ENCODE peak calls at places on chromosome 20, in five cellular contexts. K is right lobe of liver, P is testis, U is uterus, C is adrenal gland. S is an unnamed sample.

GRCh38 chr20:10654630-10655029 is 19.2 kb downstream of the JAG1 start:
- DNase-seq in K (no peak), U (no peak), P (no peak), C (no peak), S (no peak)

GRCh38 chr20:63017076-63017825 is 10.5 kb upstream of the BHLHE23 start:
- DNase-seq in U (no peak), C (no peak), K (no peak), P (no peak), S (no peak)

GRCh38 chr20:25244976-25245375 is 2.9 kb upstream of the PYGB start:
- DNase-seq in C (no peak), K (no peak), P (no peak), U (no peak), S (no peak)

GRCh38 chr20:19449051-19449450 is 236.6 kb downstream of the SLC24A3 start:
- DNase-seq in P (peak; percentile 20), K (no peak), C (no peak), U (peak; percentile 75), S (peak; percentile 79)

GRCh38 chr20:63347081-63347741 is 13.9 kb downstream of the CHRNA4 start:
- DNase-seq in U (no peak), C (no peak), K (no peak), P (no peak), S (no peak)

GRCh38 chr20:17749628-17749978 is 49.8 kb downstream of the BANF2 start:
- DNase-seq in U (no peak), C (no peak), P (no peak), K (no peak), S (no peak)

GRCh38 chr20:26167499-26167898 is 470.8 kb upstream of the ZNF337 start:
- DNase-seq in U (no peak), K (no peak), P (no peak), C (no peak), S (no peak)

GRCh38 chr20:33910056-33910455 is 83.7 kb upstream of the RALY start:
- DNase-seq in C (no peak), K (no peak), P (no peak), U (no peak), S (no peak)

GRCh38 chr20:58691405-58691772 is 1.2 kb upstream of the NPEPL1 start:
- DNase-seq in U (no peak), P (no peak), K (no peak), C (peak; percentile 11), S (peak; percentile 56)

GRCh38 chr20:10551732-10552724 is 116.9 kb downstream of the SLX4IP start:
- DNase-seq in U (no peak), C (no peak), K (no peak), P (no peak), S (no peak)

GRCh38 chr20:48626226-48626937 is 201.4 kb downstream of the PREX1 start:
- DNase-seq in K (no peak), U (no peak), C (no peak), P (no peak), S (no peak)

GRCh38 chr20:44841955-44842354 is 31.6 kb upstream of the RIMS4 start:
- DNase-seq in U (no peak), P (no peak), K (no peak), C (no peak), S (no peak)

GRCh38 chr20:17281478-17281877 is 54.6 kb downstream of the PCSK2 start:
- DNase-seq in U (no peak), C (peak; percentile 19), K (no peak), P (peak; percentile 59), S (no peak)

GRCh38 chr20:63176448-63177133 is 39.3 kb downstream of the YTHDF1 start:
- DNase-seq in C (no peak), U (no peak), P (no peak), K (no peak), S (no peak)

GRCh38 chr20:20530428-20531151 is 162.7 kb downstream of the INSM1 start:
- DNase-seq in U (no peak), C (no peak), K (no peak), P (no peak), S (no peak)

GRCh38 chr20:3658019-3658707 is 5.0 kb downstream of the GFRA4 start:
- DNase-seq in C (peak; percentile 1), K (peak; percentile 34), P (no peak), U (no peak), S (peak; percentile 39)

GRCh38 chr20:20227013-20227571 is 140.8 kb upstream of the INSM1 start:
- DNase-seq in P (no peak), C (no peak), U (no peak), K (no peak), S (no peak)

GRCh38 chr20:54163402-54163801 is 10.4 kb downstream of the CYP24A1 start:
- DNase-seq in C (no peak), K (no peak), U (no peak), P (no peak), S (no peak)

GRCh38 chr20:779771-780170 is 11.5 kb upstream of the SLC52A3 start:
- DNase-seq in U (no peak), C (no peak), K (no peak), P (no peak), S (no peak)

GRCh38 chr20:47785900-47786762 is 850 bp upstream of the SULF2 start:
- DNase-seq in P (peak; percentile 87), U (peak; percentile 85), C (peak; percentile 71), K (peak; percentile 76), S (peak; percentile 87)

GRCh38 chr20:31968299-31969126 is 562 bp downstream of the XKR7 start:
- DNase-seq in K (peak; percentile 55), U (peak; percentile 30), P (peak; percentile 83), C (peak; percentile 67), S (no peak)

GRCh38 chr20:31758991-31759390 is 19.9 kb downstream of the TPX2 start:
- DNase-seq in C (no peak), P (no peak), U (no peak), K (no peak), S (no peak)

GRCh38 chr20:63117661-63118302 is 98.1 kb downstream of the YTHDF1 start:
- DNase-seq in K (no peak), C (no peak), U (no peak), P (no peak), S (no peak)

GRCh38 chr20:20488388-20488787 is 120.5 kb downstream of the INSM1 start:
- DNase-seq in K (no peak), U (no peak), P (no peak), C (no peak), S (no peak)

GRCh38 chr20:58612021-58612700 is 38.9 kb upstream of the STX16 start:
- DNase-seq in U (no peak), C (no peak), P (peak; percentile 83), K (no peak), S (no peak)

GRCh38 chr20:33290852-33291251 is 7.8 kb downstream of the BPIFB1 start:
- DNase-seq in C (no peak), U (no peak), K (no peak), P (no peak), S (no peak)

GRCh38 chr20:7171911-7172310 is 404.4 kb downstream of the BMP2 start:
- DNase-seq in U (no peak), K (no peak), P (no peak), C (no peak), S (no peak)

GRCh38 chr20:17645546-17646208 is 36.4 kb downstream of the RRBP1 start:
- DNase-seq in C (no peak), P (no peak), U (no peak), K (peak; percentile 36), S (no peak)

GRCh38 chr20:63280929-63281545 is 8.4 kb downstream of the ARFGAP1 start:
- DNase-seq in U (no peak), C (no peak), K (no peak), P (no peak), S (no peak)

GRCh38 chr20:52806918-52807317 is 165.2 kb upstream of the TSHZ2 start:
- DNase-seq in C (no peak), P (no peak), U (no peak), K (no peak), S (no peak)

GRCh38 chr20:52809003-52809402 is 163.2 kb upstream of the TSHZ2 start:
- DNase-seq in K (no peak), P (no peak), U (no peak), C (no peak), S (no peak)

GRCh38 chr20:52814371-52814770 is 157.8 kb upstream of the TSHZ2 start:
- DNase-seq in K (no peak), U (no peak), P (no peak), C (no peak), S (no peak)

DNA sequence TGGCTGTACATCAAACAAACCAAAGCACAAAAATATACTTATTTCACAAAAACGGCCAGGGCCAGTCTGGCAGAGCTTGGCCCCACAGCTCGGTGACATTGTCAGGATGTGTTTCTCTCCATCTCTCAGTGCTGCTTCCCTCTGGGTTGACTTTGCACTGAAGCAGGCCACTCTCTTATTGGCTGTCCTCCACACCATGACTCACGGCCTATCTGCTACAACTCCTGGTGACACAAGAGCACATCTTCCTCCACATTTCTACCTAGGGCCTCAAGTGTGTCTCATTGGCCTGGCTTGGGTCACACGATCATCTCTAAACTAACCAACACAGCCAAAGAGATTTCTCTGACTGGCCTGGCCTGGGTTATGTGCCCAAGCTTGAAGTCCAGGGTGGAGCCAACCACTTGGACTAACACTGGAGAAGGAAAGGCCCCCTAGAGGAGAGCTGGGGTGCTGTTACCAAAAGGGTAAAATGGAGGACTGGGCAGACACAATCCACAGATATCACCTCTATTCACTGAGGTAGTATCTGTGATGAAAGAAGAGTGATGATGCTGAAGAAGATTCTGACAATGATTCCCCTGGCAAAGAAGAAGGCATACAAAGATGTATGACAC is 159.8 kb upstream of the TSHZ2 start:
- DNase-seq in U (no peak), C (peak; percentile 51), K (no peak), P (no peak), S (no peak)
- TF ChIP-seq CTCF in U (no peak), C (no peak), K (no peak), P (no peak), S (no peak)

DNA sequence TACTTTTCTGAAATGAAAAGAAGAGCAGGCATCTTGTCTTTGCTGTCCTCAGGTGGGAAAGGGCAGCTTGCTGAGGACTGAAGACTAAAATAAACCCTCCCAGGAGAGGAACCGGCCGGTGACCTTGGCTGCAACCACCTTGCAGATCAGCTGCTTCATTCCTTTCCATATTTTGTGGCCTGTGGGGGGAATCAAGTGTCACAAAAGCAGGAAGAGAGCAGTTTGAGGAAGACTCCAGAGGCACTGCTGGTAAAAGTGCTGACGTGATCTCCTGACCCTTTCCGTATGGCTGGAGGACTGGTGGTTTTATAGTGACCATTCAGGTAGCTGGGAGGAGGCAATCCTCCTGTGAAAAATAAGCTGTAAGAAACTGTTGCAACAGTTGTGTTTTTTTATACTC is 157.0 kb downstream of the PLCB4 start:
- DNase-seq in U (no peak), C (no peak), P (no peak), K (no peak), S (no peak)
- H3K4me3 ChIP-seq in U (no peak overlapping the region), C (no peak overlapping the region), P (no peak overlapping the region), K (no peak overlapping the region), S (no peak overlapping the region)

GRCh38 chr20:4798010-4798409 is 76.3 kb downstream of the PRND start:
- DNase-seq in U (no peak), P (no peak), K (no peak), C (no peak), S (no peak)

GRCh38 chr20:4795394-4795793 is 73.7 kb downstream of the PRND start:
- DNase-seq in K (no peak), U (no peak), C (no peak), P (no peak), S (no peak)

GRCh38 chr20:4797275-4797674 is 75.6 kb downstream of the PRND start:
- DNase-seq in C (no peak), P (no peak), K (no peak), U (no peak), S (no peak)

GRCh38 chr20:4793183-4793582 is 71.5 kb downstream of the PRND start:
- DNase-seq in P (no peak), K (no peak), U (no peak), C (no peak), S (no peak)

GRCh38 chr20:4794846-4795245 is 73.1 kb downstream of the PRND start:
- DNase-seq in U (no peak), P (no peak), K (no peak), C (no peak), S (no peak)
- TF ChIP-seq POLR2A in U (no peak), P (no peak), K (no peak), C (no peak), S (no peak)

GRCh38 chr20:36792422-36792821 is 18.9 kb upstream of the DSN1 start:
- DNase-seq in P (no peak), U (peak; percentile 42), K (no peak), C (no peak), S (no peak)
- TF ChIP-seq CTCF in P (no peak), U (no peak), K (no peak), C (peak; percentile 25), S (no peak)